ENCODE peak calls at places on chromosomes 1 and 21, in seven cellular contexts. E is uterus, L is Peyer's patch, I is A549, Z is transverse colon, N is body of pancreas, A is stomach. G is an unnamed sample.

GRCh38 chr21:29827236-29827635 is 112.6 kb downstream of the GRIK1 start:
- DNase-seq in Z (no peak), A (no peak), N (no peak), L (no peak), I (no peak), E (no peak), G (no peak)

GRCh38 chr21:45853703-45854342 is 127.7 kb upstream of the COL6A1 start:
- DNase-seq in A (peak; percentile 22), Z (no peak), L (peak; percentile 34), N (no peak), E (no peak), I (no peak), G (no peak)

GRCh38 chr1:206896261-206896660 is 982 bp upstream of the IL24 start:
- DNase-seq in N (no peak), I (no peak), L (no peak), Z (no peak), A (no peak), E (no peak), G (no peak)

GRCh38 chr1:150963535-150964489 is 10.8 kb downstream of the CERS2 start:
- DNase-seq in I (no peak), N (no peak), A (no peak), L (no peak), E (no peak), Z (no peak), G (no peak)

GRCh38 chr1:65309317-65310077 is at the start of gene DNAJC6:
- DNase-seq in E (no peak), A (peak; percentile 81), I (peak; percentile 35), Z (peak; percentile 66), L (peak; percentile 67), N (peak; percentile 73), G (no peak)

GRCh38 chr21:45001134-45002095 is 61.6 kb downstream of the SLX9 start:
- DNase-seq in A (peak; percentile 49), L (no peak), I (peak; percentile 20), Z (peak; percentile 63), N (peak; percentile 23), E (no peak), G (no peak)

GRCh38 chr21:34636961-34637360 is 22.0 kb upstream of the RCAN1 start:
- DNase-seq in A (no peak), E (no peak), N (no peak), I (no peak), Z (no peak), L (no peak), G (no peak)

GRCh38 chr1:108199231-108199657 is 899 bp downstream of the SLC25A24 start:
- DNase-seq in N (no peak), A (no peak), I (peak; percentile 48), Z (peak; percentile 28), L (peak; percentile 59), E (no peak), G (no peak)

GRCh38 chr1:47986741-47987140 is 10.4 kb downstream of the TRABD2B start:
- DNase-seq in A (no peak), E (peak; percentile 23), N (no peak), I (no peak), Z (no peak), L (no peak), G (no peak)

GRCh38 chr1:212979340-212980122 is 29.2 kb downstream of the VASH2 start:
- DNase-seq in N (no peak), L (no peak), I (no peak), Z (no peak), A (no peak), E (no peak), G (no peak)

GRCh38 chr1:181674617-181675016 is 191.3 kb downstream of the CACNA1E start:
- DNase-seq in L (no peak), Z (no peak), A (no peak), I (no peak), E (no peak), N (no peak), G (no peak)

GRCh38 chr21:26177187-26177586 is 6.6 kb upstream of the APP start:
- DNase-seq in L (no peak), N (no peak), Z (no peak), E (peak; percentile 24), I (no peak), A (no peak), G (no peak)

GRCh38 chr1:233005703-233006102 is 55.3 kb downstream of the NTPCR start:
- DNase-seq in E (no peak), N (no peak), I (no peak), Z (no peak), L (no peak), A (no peak), G (no peak)

GRCh38 chr1:209890606-209891330 is 47.2 kb upstream of the SYT14 start:
- DNase-seq in I (no peak), A (no peak), L (no peak), Z (no peak), E (no peak), N (no peak), G (no peak)

GRCh38 chr1:115829947-115830346 is 11.0 kb downstream of the NHLH2 start:
- DNase-seq in Z (no peak), E (no peak), I (no peak), L (no peak), N (no peak), A (no peak), G (no peak)

GRCh38 chr1:168760781-168761180 is 31.8 kb upstream of the DPT start:
- DNase-seq in Z (no peak), N (no peak), L (no peak), A (no peak), I (no peak), E (no peak), G (no peak)

GRCh38 chr21:38203229-38203628 is 53.6 kb upstream of the KCNJ15 start:
- DNase-seq in E (no peak), L (no peak), Z (no peak), A (no peak), I (no peak), N (no peak), G (no peak)

GRCh38 chr1:162107911-162108310 is 38.4 kb downstream of the NOS1AP start:
- DNase-seq in A (no peak), Z (no peak), I (no peak), N (no peak), L (no peak), E (no peak), G (no peak)

GRCh38 chr1:145962157-145963102 is 1.9 kb downstream of the ANKRD34A start:
- DNase-seq in N (no peak), E (peak; percentile 66), Z (peak; percentile 38), I (no peak), L (peak; percentile 71), A (no peak), G (no peak)

GRCh38 chr1:113391643-113392271 is 1.4 kb downstream of the MAGI3 start:
- DNase-seq in A (peak; percentile 27), I (peak; percentile 4), E (no peak), N (peak; percentile 53), Z (peak; percentile 26), L (peak; percentile 52), G (no peak)

GRCh38 chr21:40130476-40130875 is 263.2 kb downstream of the PCP4 start:
- DNase-seq in N (no peak), Z (no peak), E (no peak), L (no peak), A (no peak), I (no peak), G (no peak)
- TF ChIP-seq POLR2A in N (no peak), Z (no peak), E (no peak), L (no peak), A (no peak), I (no peak), G (no peak)

GRCh38 chr1:88983791-88984552 is 8.5 kb downstream of the KYAT3 start:
- DNase-seq in N (no peak), Z (no peak), A (no peak), L (no peak), I (peak; percentile 49), E (no peak), G (no peak)

GRCh38 chr1:88984553-88984945 is 7.9 kb downstream of the KYAT3 start:
- DNase-seq in E (no peak), L (no peak), N (no peak), A (no peak), Z (no peak), I (no peak), G (no peak)

GRCh38 chr1:88985033-88985432 is 7.4 kb downstream of the KYAT3 start:
- DNase-seq in L (no peak), Z (no peak), I (peak; percentile 31), E (peak; percentile 25), N (peak; percentile 68), A (peak; percentile 57), G (no peak)

GRCh38 chr1:88982055-88982454 is 10.4 kb downstream of the KYAT3 start:
- DNase-seq in I (no peak), E (no peak), Z (no peak), L (no peak), A (no peak), N (no peak), G (no peak)

DNA sequence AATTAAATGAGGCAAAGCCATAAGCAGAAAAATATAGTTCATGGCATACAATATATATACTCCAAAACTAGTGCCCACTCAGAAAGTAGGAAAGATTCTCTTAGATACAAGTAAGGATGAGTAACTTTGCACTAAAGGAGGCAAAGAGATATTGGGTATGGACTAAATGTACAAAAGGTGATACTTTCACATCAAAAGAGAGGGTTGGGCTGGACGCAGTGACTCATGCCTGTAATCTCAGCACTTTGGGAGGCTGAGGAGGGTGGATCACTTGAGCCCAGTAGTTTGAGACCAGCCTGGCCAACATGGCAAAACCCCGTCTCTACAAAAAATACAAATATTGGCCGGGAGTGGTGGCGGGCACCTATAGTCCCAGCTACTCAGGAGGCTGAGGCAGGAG is 6.7 kb downstream of the KYAT3 start:
- DNase-seq in L (no peak), I (no peak), Z (no peak), E (no peak), A (no peak), N (no peak), G (no peak)
- H3K4me1 ChIP-seq in L (peaks cover 7% of the 10 kb centered on the region), I (peaks cover 19% of the 10 kb centered on the region), Z (peaks cover 9% of the 10 kb centered on the region), E (no peaks in the 10 kb centered on the region), A (peaks cover 29% of the 10 kb centered on the region), N (peaks cover 89% of the 10 kb centered on the region), G (peaks cover 45% of the 10 kb centered on the region)

GRCh38 chr1:220369511-220369910 is 97.3 kb upstream of the RAB3GAP2 start:
- DNase-seq in I (no peak), A (no peak), N (no peak), Z (no peak), L (no peak), E (no peak), G (no peak)

GRCh38 chr1:220370041-220370700 is 97.9 kb upstream of the RAB3GAP2 start:
- DNase-seq in E (no peak), L (no peak), Z (no peak), A (no peak), N (no peak), I (peak; percentile 11), G (peak; percentile 78)

GRCh38 chr1:220372451-220372850 is 100.2 kb upstream of the RAB3GAP2 start:
- DNase-seq in Z (no peak), L (no peak), N (no peak), E (no peak), A (no peak), I (no peak), G (peak; percentile 58)

GRCh38 chr1:220368352-220369265 is 96.4 kb upstream of the RAB3GAP2 start:
- DNase-seq in L (no peak), A (no peak), E (no peak), Z (no peak), I (no peak), N (no peak), G (peak; percentile 79)

GRCh38 chr1:220371324-220371723 is 99.1 kb upstream of the RAB3GAP2 start:
- DNase-seq in A (no peak), E (no peak), L (no peak), N (no peak), I (no peak), Z (no peak), G (no peak)
- TF ChIP-seq CTCF in A (no peak), E (no peak), L (no peak), N (no peak), I (no peak), Z (no peak), G (no peak)

GRCh38 chr1:245220381-245220985 is 65.7 kb downstream of the KIF26B start:
- DNase-seq in N (no peak), A (no peak), Z (no peak), L (no peak), E (no peak), I (no peak), G (no peak)
- TF ChIP-seq POLR2A in N (no peak), A (no peak), Z (no peak), L (no peak), E (no peak), I (no peak), G (no peak)

G was measured in vagina.